ENCODE peak calls at places on chromosome 7, in ten cellular contexts. G, M, P, J, C, S, U, Z, A and H are unnamed samples.

GRCh38 chr7:22481726-22482125 is 18.3 kb downstream of the STEAP1B start:
- DNase-seq in G (no peak), M (no peak), P (no peak), J (peak), C (peak), S (no peak), U (no peak), Z (peak), A (no peak), H (no peak)

GRCh38 chr7:114944742-114945625 is 23.1 kb downstream of the MDFIC start:
- DNase-seq in G (peak), M (peak), P (no peak), J (no peak), C (peak), S (no peak), U (peak), Z (peak), A (no peak), H (no peak)

GRCh38 chr7:141737118-141737835 is 881 bp upstream of the SSBP1 start:
- DNase-seq in G (no peak), M (no peak), P (no peak), J (no peak), C (peak), S (no peak), U (no peak), Z (peak), A (peak), H (peak)

GRCh38 chr7:137169282-137169698 is 174.2 kb downstream of the PTN start:
- DNase-seq in G (peak), M (no peak), P (no peak), J (no peak), C (peak), S (no peak), U (peak), Z (peak), A (no peak), H (no peak)

GRCh38 chr7:30920021-30920583 is 8.4 kb downstream of the AQP1 start:
- DNase-seq in G (peak), M (peak), P (no peak), J (no peak), C (no peak), S (no peak), U (no peak), Z (peak), A (no peak), H (no peak)

GRCh38 chr7:103851357-103851756 is 138.1 kb downstream of the RELN start:
- DNase-seq in G (no peak), M (no peak), P (no peak), J (no peak), C (peak), S (no peak), U (no peak), Z (peak), A (no peak), H (no peak)

GRCh38 chr7:117132385-117133120 is 179.3 kb downstream of the ST7 start:
- DNase-seq in G (no peak), M (no peak), P (peak), J (no peak), C (peak), S (no peak), U (peak), Z (peak), A (no peak), H (no peak)

GRCh38 chr7:92778972-92779371 is 57.4 kb downstream of the CDK6 start:
- DNase-seq in G (peak), M (no peak), P (no peak), J (peak), C (peak), S (no peak), U (peak), Z (peak), A (no peak), H (no peak)

GRCh38 chr7:110502893-110503465 is 587.9 kb upstream of the LRRN3 start:
- DNase-seq in G (no peak), M (no peak), P (no peak), J (no peak), C (no peak), S (no peak), U (no peak), Z (peak), A (no peak), H (no peak)

GRCh38 chr7:126791306-126791705 is 461.4 kb downstream of the GRM8 start:
- DNase-seq in G (no peak), M (no peak), P (no peak), J (no peak), C (no peak), S (no peak), U (no peak), Z (peak), A (no peak), H (no peak)

GRCh38 chr7:103148131-103148993 is 537 bp downstream of the NAPEPLD start:
- DNase-seq in G (no peak), M (no peak), P (no peak), J (peak), C (peak), S (no peak), U (peak), Z (peak), A (no peak), H (no peak)

GRCh38 chr7:152899482-152900166 is 140.1 kb downstream of the ACTR3B start:
- DNase-seq in G (peak), M (no peak), P (no peak), J (no peak), C (peak), S (no peak), U (no peak), Z (peak), A (no peak), H (no peak)

GRCh38 chr7:40057292-40057691 is 77.1 kb downstream of the MPLKIP start:
- DNase-seq in G (peak), M (no peak), P (no peak), J (no peak), C (peak), S (no peak), U (no peak), Z (peak), A (no peak), H (no peak)

GRCh38 chr7:13042605-13043236 is 355.3 kb downstream of the ARL4A start:
- DNase-seq in G (no peak), M (no peak), P (peak), J (no peak), C (no peak), S (no peak), U (peak), Z (peak), A (no peak), H (no peak)

GRCh38 chr7:139774376-139774775 is 3.4 kb downstream of the HIPK2 start:
- DNase-seq in G (no peak), M (no peak), P (no peak), J (no peak), C (peak), S (no peak), U (peak), Z (peak), A (no peak), H (no peak)

GRCh38 chr7:22433710-22434460 is 66.1 kb downstream of the STEAP1B start:
- DNase-seq in G (peak), M (no peak), P (no peak), J (no peak), C (peak), S (no peak), U (no peak), Z (peak), A (no peak), H (no peak)

GRCh38 chr7:68700414-68700813 is 897.9 kb upstream of the AUTS2 start:
- DNase-seq in G (no peak), M (no peak), P (no peak), J (no peak), C (no peak), S (no peak), U (peak), Z (peak), A (no peak), H (no peak)

GRCh38 chr7:16695621-16696237 is 49.7 kb downstream of the BZW2 start:
- DNase-seq in G (no peak), M (no peak), P (peak), J (no peak), C (peak), S (no peak), U (peak), Z (peak), A (no peak), H (no peak)

GRCh38 chr7:30705596-30705995 is 23.3 kb upstream of the CRHR2 start:
- DNase-seq in G (no peak), M (no peak), P (no peak), J (no peak), C (no peak), S (no peak), U (no peak), Z (no peak), A (no peak), H (no peak)

GRCh38 chr7:38291117-38291647 is 17.7 kb upstream of the TARP start:
- DNase-seq in G (no peak), M (no peak), P (no peak), J (no peak), C (no peak), S (no peak), U (no peak), Z (no peak), A (no peak), H (no peak)

GRCh38 chr7:138481447-138482380 is 21.7 kb downstream of the TRIM24 start:
- DNase-seq in G (no peak), M (no peak), P (no peak), J (no peak), C (no peak), S (no peak), U (no peak), Z (no peak), A (peak), H (peak)

GRCh38 chr7:134602921-134603394 is 43.7 kb upstream of the BPGM start:
- DNase-seq in G (no peak), M (no peak), P (no peak), J (no peak), C (peak), S (no peak), U (no peak), Z (peak), A (peak), H (no peak)

GRCh38 chr7:101410743-101411476 is 48.2 kb downstream of the COL26A1 start:
- DNase-seq in G (no peak), M (no peak), P (peak), J (no peak), C (peak), S (peak), U (peak), Z (no peak), A (peak), H (peak)

GRCh38 chr7:158274404-158274811 is 313.2 kb downstream of the PTPRN2 start:
- DNase-seq in G (no peak), M (no peak), P (no peak), J (no peak), C (no peak), S (no peak), U (no peak), Z (no peak), A (no peak), H (no peak)

GRCh38 chr7:97104719-97105129 is 12.8 kb upstream of the SDHAF3 start:
- DNase-seq in G (peak), M (peak), P (peak), J (no peak), C (peak), S (peak), U (peak), Z (peak), A (peak), H (peak)

GRCh38 chr7:148031019-148031418 is 559.5 kb upstream of the C7orf33 start:
- DNase-seq in G (no peak), M (no peak), P (no peak), J (no peak), C (no peak), S (no peak), U (no peak), Z (no peak), A (no peak), H (no peak)

GRCh38 chr7:34748244-34749039 is 90.4 kb downstream of the NPSR1 start:
- DNase-seq in G (peak), M (no peak), P (peak), J (no peak), C (peak), S (no peak), U (peak), Z (peak), A (no peak), H (no peak)

GRCh38 chr7:149865437-149865836 is 8.3 kb upstream of the ATP6V0E2 start:
- DNase-seq in G (no peak), M (no peak), P (no peak), J (no peak), C (peak), S (peak), U (no peak), Z (peak), A (peak), H (peak)

DNA sequence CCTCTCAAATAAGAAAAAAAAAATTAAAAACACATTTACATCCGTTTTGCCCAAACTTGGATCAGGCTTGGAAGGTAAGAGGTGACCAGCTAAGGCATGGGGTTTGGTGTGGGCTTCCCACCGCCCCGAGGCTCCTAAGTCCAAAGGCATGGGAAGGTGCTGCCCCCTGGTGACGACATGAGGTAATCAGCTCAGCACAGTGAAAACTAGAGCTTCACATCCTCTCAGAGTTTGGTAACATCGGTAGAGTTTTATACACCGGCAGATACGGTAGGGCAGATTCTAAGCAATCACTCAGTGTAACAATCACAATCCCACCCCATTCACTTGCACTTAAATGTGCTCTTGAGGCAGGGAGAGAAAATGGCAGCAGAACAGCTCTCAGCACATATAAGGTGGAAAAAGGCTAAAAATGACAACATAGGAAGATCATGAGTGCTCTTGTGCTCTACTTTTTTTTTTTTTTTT is 266.6 kb downstream of the ELMO1 start:
- DNase-seq in G (peak), M (no peak), P (peak), J (peak), C (peak), S (peak), U (peak), Z (peak), A (peak), H (peak)
- H3K4me3 ChIP-seq in G (no peak), M (no peak), P (no peak), J (no peak), C (no peak), S (no peak), U (no peak), Z (no peak), A (no peak), H (no peak)

DNA sequence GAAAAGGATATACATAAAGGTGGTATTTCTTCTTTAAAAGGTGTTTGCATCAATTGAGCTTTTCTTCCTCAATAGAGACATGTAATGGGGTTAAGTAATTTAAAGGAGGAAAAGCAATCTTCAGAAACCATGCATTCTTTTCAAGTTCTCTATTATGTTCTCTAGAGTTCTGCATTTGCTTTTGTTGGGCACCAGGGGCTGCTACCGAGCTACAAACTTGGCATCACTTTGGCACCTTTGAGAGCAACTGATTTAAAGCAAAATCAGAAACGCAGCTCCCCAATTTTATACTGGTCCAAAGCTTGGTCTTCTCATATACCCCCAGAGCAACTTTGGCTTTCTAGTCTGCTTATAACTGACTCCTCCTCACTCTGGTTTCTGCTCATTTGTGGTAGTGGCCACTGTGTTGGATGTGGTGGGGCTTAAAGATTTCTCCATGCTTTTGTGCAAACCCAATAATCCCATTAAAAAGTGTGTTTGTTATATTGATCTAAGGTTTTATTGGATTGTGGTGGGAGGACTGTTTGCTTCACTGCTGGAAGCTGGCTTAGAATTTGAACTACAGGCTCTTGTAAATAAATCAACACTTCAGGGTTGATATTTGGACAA is 712.1 kb downstream of the PHTF2 start:
- DNase-seq in G (no peak), M (no peak), P (peak), J (no peak), C (peak), S (no peak), U (no peak), Z (peak), A (no peak), H (no peak)
- H3K27ac ChIP-seq in G (no peak), M (no peak), P (no peak), J (no peak), C (no peak), S (no peak), U (no peak), Z (no peak), A (no peak), H (no peak)

GRCh38 chr7:107945332-107945731 is 54.3 kb downstream of the DLD start:
- DNase-seq in G (no peak), M (no peak), P (no peak), J (no peak), C (no peak), S (no peak), U (no peak), Z (no peak), A (no peak), H (no peak)

GRCh38 chr7:107943018-107943417 is 52.0 kb downstream of the DLD start:
- DNase-seq in G (no peak), M (no peak), P (no peak), J (no peak), C (no peak), S (no peak), U (no peak), Z (no peak), A (no peak), H (no peak)

GRCh38 chr7:107946451-107946850 is 55.5 kb downstream of the DLD start:
- DNase-seq in G (no peak), M (no peak), P (no peak), J (no peak), C (no peak), S (no peak), U (no peak), Z (peak), A (no peak), H (no peak)

GRCh38 chr7:107946881-107947280 is 55.9 kb downstream of the DLD start:
- DNase-seq in G (no peak), M (no peak), P (no peak), J (no peak), C (no peak), S (no peak), U (no peak), Z (peak), A (no peak), H (no peak)

DNA sequence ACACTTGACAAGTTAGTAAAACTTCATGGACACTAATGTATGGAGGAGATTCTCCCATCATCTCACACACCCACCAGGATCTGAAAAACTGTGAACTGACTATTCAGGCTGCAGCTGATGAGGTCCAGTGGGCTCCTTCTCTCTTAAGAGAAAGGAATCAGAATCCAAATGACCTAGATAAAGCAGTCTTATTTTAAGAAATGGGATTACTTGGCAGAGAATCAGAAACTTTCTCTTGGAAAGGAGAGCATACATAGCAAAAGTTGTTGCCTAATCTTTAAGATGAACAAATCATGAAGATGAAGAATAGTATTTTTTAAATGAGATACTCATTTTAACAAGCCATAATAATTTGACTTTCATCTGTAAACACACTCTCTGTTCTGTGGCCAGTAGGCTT is 53.8 kb downstream of the DLD start:
- DNase-seq in G (no peak), M (no peak), P (no peak), J (no peak), C (no peak), S (no peak), U (no peak), Z (no peak), A (no peak), H (no peak)
- H3K4me3 ChIP-seq in G (no peak), M (no peak), P (no peak), J (no peak), C (no peak), S (no peak), U (no peak), Z (no peak), A (no peak), H (no peak)

GRCh38 chr7:37119296-37119695 is 329.4 kb downstream of the ELMO1 start:
- DNase-seq in G (no peak), M (no peak), P (no peak), J (no peak), C (no peak), S (no peak), U (no peak), Z (no peak), A (no peak), H (no peak)
- H3K27ac ChIP-seq in G (no peak), M (no peak), P (no peak), J (no peak), C (no peak), S (no peak), U (no peak), Z (no peak), A (no peak), H (no peak)

DNA sequence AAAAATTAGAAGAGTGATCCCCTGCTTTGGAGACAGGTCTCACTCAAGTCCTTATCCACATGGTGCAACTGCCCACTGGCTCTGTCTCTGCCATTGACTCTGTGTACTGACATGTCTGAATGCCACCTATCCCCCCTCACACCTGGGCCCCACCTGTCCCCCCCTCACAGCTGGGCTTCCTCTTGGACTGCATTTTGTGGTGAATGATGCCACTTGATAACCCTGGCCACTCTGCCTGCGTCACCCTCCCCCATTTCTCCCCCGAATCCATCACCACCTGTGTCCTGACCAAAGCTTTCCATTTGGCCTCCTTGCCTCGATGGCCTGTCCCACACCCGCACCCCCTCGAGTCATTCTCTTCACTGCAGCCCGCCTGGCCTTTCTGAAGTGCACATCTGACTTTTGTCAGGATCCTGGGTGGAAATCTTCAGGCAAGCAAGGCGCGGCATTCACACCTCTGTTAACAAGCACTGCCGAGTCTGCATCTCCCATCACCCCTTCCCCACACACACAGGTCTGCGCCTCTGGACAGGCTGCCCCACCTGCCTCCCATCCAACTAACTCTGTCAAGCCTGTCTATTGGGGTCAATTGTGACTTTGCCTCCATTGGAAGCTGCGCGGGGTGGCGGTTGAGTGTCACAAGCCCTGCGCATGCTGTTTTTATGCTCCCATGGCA is 175.3 kb upstream of the KLF14 start:
- DNase-seq in G (no peak), M (peak), P (no peak), J (no peak), C (no peak), S (no peak), U (peak), Z (no peak), A (no peak), H (no peak)
- H3K4me3 ChIP-seq in G (no peak), M (peak), P (no peak), J (no peak), C (no peak), S (no peak), U (peak), Z (peak), A (no peak), H (no peak)

DNA sequence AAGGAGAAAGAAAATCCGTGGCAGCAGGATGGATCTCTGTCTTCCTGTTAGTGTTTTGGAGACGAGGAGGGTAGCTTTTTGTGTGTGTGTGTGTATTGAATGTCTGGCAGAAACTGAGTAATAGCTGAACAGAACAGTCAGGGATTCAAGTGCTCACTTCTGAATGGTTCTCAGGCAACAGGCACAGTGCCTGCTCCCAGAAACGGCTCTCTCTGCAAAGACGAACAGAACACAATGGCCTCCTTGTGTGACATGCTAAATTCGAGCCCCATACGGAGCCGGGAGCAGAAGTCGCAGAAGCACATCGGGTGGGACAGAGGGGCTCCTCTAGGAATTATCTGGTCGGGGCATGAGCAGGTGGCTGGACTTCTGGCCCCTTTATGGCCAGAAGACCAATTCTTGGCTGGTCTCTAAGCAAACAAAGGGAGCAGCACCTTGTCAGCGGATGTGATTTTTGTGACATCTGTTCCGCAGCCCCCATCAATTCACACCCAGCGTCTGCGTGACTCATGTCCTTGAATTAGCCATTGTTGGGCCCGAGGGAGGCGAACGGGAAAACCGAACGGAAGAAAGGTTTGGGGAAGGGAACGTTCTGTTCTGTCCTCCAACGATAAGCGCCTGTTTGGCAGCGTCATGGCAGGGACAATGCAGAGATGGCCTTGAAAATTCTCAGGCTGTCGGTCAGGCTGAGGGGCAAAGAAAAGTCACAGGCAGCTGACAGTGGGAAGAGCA is 47.3 kb upstream of the NPTX2 start:
- DNase-seq in G (peak), M (no peak), P (no peak), J (no peak), C (no peak), S (no peak), U (no peak), Z (no peak), A (no peak), H (no peak)
- H3K27ac ChIP-seq in G (no peak), M (peak), P (no peak), J (no peak), C (no peak), S (no peak), U (no peak), Z (no peak), A (no peak), H (no peak)